ENCODE peak calls at places on chromosomes 7 and 10, in seven cellular contexts. F is suprapubic skin, X is substantia nigra, W is NCI-H82, S is IMR-90, M is chondrocyte, T is EL. B is an unnamed sample.

GRCh38 chr7:84117304-84117703 is 77.3 kb downstream of the SEMA3A start:
- DNase-seq in F (no peak), X (no peak), W (no peak), S (no peak), M (peak), T (no peak), B (no peak)

GRCh38 chr7:114243019-114243507 is 171.6 kb upstream of the FOXP2 start:
- DNase-seq in F (no peak), X (no peak), W (no peak), S (no peak), M (no peak), T (peak), B (no peak)

GRCh38 chr7:31145339-31145738 is 93.2 kb downstream of the ADCYAP1R1 start:
- DNase-seq in F (no peak), X (no peak), W (peak), S (no peak), M (no peak), T (no peak), B (no peak)

GRCh38 chr10:3948843-3949242 is 163.8 kb upstream of the KLF6 start:
- DNase-seq in F (no peak), X (no peak), W (no peak), S (peak), M (no peak), T (peak), B (no peak)

GRCh38 chr10:47368431-47369180 is 15.5 kb downstream of the ZNF488 start:
- DNase-seq in F (peak), X (no peak), W (no peak), S (no peak), M (peak), T (no peak), B (no peak)

GRCh38 chr10:84837877-84838276 is 509.5 kb downstream of the CCSER2 start:
- DNase-seq in F (no peak), X (no peak), W (no peak), S (no peak), M (no peak), T (no peak), B (no peak)

GRCh38 chr10:70145166-70145665 is 1.3 kb downstream of the TYSND1 start:
- DNase-seq in F (peak), X (no peak), W (peak), S (no peak), M (no peak), T (no peak), B (no peak)

GRCh38 chr7:159145544-159145891 is 851 bp upstream of the VIPR2 start:
- DNase-seq in F (no peak), X (no peak), W (no peak), S (no peak), M (no peak), T (no peak), B (no peak)

GRCh38 chr7:159023216-159023615 is 121.5 kb downstream of the VIPR2 start:
- DNase-seq in F (peak), X (no peak), W (no peak), S (no peak), M (peak), T (no peak), B (no peak)

GRCh38 chr10:133445268-133445732 is 8.4 kb upstream of the SCART1 start:
- DNase-seq in F (peak), X (no peak), W (no peak), S (no peak), M (peak), T (no peak), B (no peak)

GRCh38 chr10:124285587-124286527 is 132.9 kb downstream of the OAT start:
- DNase-seq in F (peak), X (no peak), W (no peak), S (no peak), M (peak), T (no peak), B (no peak)

GRCh38 chr7:55474944-55475911 is 97.1 kb downstream of the VOPP1 start:
- DNase-seq in F (no peak), X (no peak), W (no peak), S (no peak), M (no peak), T (no peak), B (no peak)

GRCh38 chr7:28774529-28775057 is 183.5 kb downstream of the TRIL start:
- DNase-seq in F (no peak), X (no peak), W (no peak), S (no peak), M (no peak), T (no peak), B (peak)